ENCODE peak calls at places on chromosomes 13 and 19, in eight cellular contexts. K, W, B, T, N, R, S and I are unnamed samples.
A peak's percentile ranks its signal among the peaks of the same experiment; 100 is the strongest.

GRCh38 chr19:48645652-48646191 is at the start of gene CA11:
- DNase-seq in S (no peak), W (no peak), B (no peak), T (no peak), R (no peak), N (no peak), K (no peak), I (no peak)

GRCh38 chr13:30934381-30934780 is 1.9 kb downstream of the TEX26 start:
- DNase-seq in B (no peak), W (no peak), R (no peak), T (no peak), N (no peak), S (no peak), K (no peak), I (no peak)

GRCh38 chr19:56874530-56874929 is 34.0 kb upstream of the PEG3 start:
- DNase-seq in S (no peak), N (no peak), W (no peak), T (no peak), K (no peak), R (no peak), B (no peak), I (no peak)

GRCh38 chr13:24888291-24888931 is 124.4 kb downstream of the RNF17 start:
- DNase-seq in S (no peak), W (no peak), N (no peak), K (no peak), B (no peak), R (no peak), T (no peak), I (peak; percentile 42)

GRCh38 chr19:17703823-17704463 is 15.3 kb upstream of the MAP1S start:
- DNase-seq in R (peak; percentile 66), S (peak; percentile 50), T (peak; percentile 61), K (peak; percentile 55), W (no peak), B (peak; percentile 44), N (peak; percentile 78), I (peak; percentile 14)

GRCh38 chr19:1843646-1844394 is 4.5 kb downstream of the REXO1 start:
- DNase-seq in B (no peak), N (no peak), S (no peak), K (no peak), R (no peak), T (no peak), W (no peak), I (no peak)

GRCh38 chr13:100876044-100876403 is 201.4 kb upstream of the TMTC4 start:
- DNase-seq in S (no peak), K (no peak), N (no peak), R (no peak), T (no peak), W (no peak), B (no peak), I (no peak)

GRCh38 chr13:72458701-72459100 is 268.7 kb downstream of the MZT1 start:
- DNase-seq in T (no peak), B (no peak), R (peak; percentile 6), N (no peak), W (no peak), K (no peak), S (no peak), I (no peak)

GRCh38 chr19:4183967-4184717 is 1.7 kb downstream of the ANKRD24 start:
- DNase-seq in S (no peak), R (no peak), K (no peak), B (no peak), T (no peak), N (no peak), W (no peak), I (no peak)